ENCODE peak calls at places on chromosome 11, in eight cellular contexts. B is uterus, I is ovary, M is A549, G is NB4, U is IMR-90, W is right lobe of liver, Z is prostate gland. L is an unnamed sample.

GRCh38 chr11:103215812-103216211 is 106.6 kb downstream of the DYNC2H1 start:
- DNase-seq in I (no peak), B (no peak), Z (no peak), M (no peak), W (no peak), G (no peak), U (peak; percentile 41), L (no peak)

GRCh38 chr11:71568707-71569349 is 3.5 kb downstream of the KRTAP5-10 start:
- DNase-seq in U (no peak), G (no peak), B (no peak), Z (no peak), M (no peak), W (no peak), I (no peak), L (no peak)

GRCh38 chr11:70404244-70404643 is 5.9 kb downstream of the CTTN start:
- DNase-seq in Z (no peak), I (no peak), G (no peak), B (no peak), W (no peak), M (no peak), U (no peak), L (no peak)

GRCh38 chr11:83827520-83827919 is 541.4 kb upstream of the CCDC90B start:
- DNase-seq in G (no peak), B (no peak), M (no peak), W (no peak), U (peak; percentile 67), Z (no peak), I (no peak), L (no peak)

GRCh38 chr11:86244063-86244521 is 461 bp upstream of the EED start:
- DNase-seq in M (peak; percentile 93), B (peak; percentile 90), U (peak; percentile 84), Z (peak; percentile 80), G (peak; percentile 96), I (peak; percentile 86), W (peak; percentile 89), L (peak; percentile 85)

GRCh38 chr11:117218133-117218915 is 13.5 kb downstream of the PCSK7 start:
- DNase-seq in U (peak; percentile 57), I (peak; percentile 65), B (peak; percentile 85), G (no peak), Z (no peak), W (no peak), M (no peak), L (no peak)

GRCh38 chr11:72885853-72886252 is 71.6 kb downstream of the ATG16L2 start:
- DNase-seq in M (no peak), Z (no peak), U (no peak), B (no peak), G (no peak), W (no peak), I (no peak), L (no peak)

GRCh38 chr11:104462346-104462745 is 298.4 kb upstream of the PDGFD start:
- DNase-seq in G (peak; percentile 3), U (peak; percentile 81), B (no peak), M (no peak), I (peak; percentile 19), W (no peak), Z (no peak), L (no peak)

GRCh38 chr11:68093565-68093964 is 27.6 kb downstream of the CHKA start:
- DNase-seq in M (no peak), B (no peak), Z (no peak), W (no peak), G (no peak), I (no peak), U (no peak), L (no peak)

GRCh38 chr11:130037881-130038601 is 31.7 kb upstream of the APLP2 start:
- DNase-seq in W (no peak), B (no peak), Z (no peak), M (no peak), I (no peak), U (no peak), G (no peak), L (no peak)

GRCh38 chr11:130096823-130097222 is 27.1 kb downstream of the APLP2 start:
- DNase-seq in W (no peak), B (no peak), M (no peak), Z (no peak), G (no peak), U (no peak), I (no peak), L (no peak)

GRCh38 chr11:82858556-82859091 is 41.6 kb downstream of the PRCP start:
- DNase-seq in I (no peak), B (no peak), Z (no peak), M (no peak), W (no peak), G (no peak), U (peak; percentile 71), L (no peak)

GRCh38 chr11:47992959-47993820 is 12.8 kb downstream of the PTPRJ start:
- DNase-seq in U (peak; percentile 89), Z (no peak), B (no peak), I (no peak), G (peak; percentile 65), M (peak; percentile 72), W (no peak), L (peak; percentile 83)

GRCh38 chr11:64334764-64335741 is 5.0 kb upstream of the CCDC88B start:
- DNase-seq in M (peak; percentile 97), Z (no peak), I (no peak), U (peak; percentile 96), G (peak; percentile 97), B (no peak), W (no peak), L (peak; percentile 95)

GRCh38 chr11:86106916-86107315 is 38.0 kb upstream of the PICALM start:
- DNase-seq in W (no peak), Z (no peak), B (no peak), G (no peak), U (peak; percentile 75), I (no peak), M (no peak), L (no peak)

GRCh38 chr11:74010306-74010981 is 1.6 kb upstream of the UCP3 start:
- DNase-seq in Z (no peak), W (peak; percentile 19), U (no peak), I (no peak), G (no peak), B (no peak), M (no peak), L (no peak)

GRCh38 chr11:46321757-46322156 is 25.5 kb upstream of the DGKZ start:
- DNase-seq in G (peak; percentile 83), W (no peak), Z (no peak), I (no peak), B (no peak), U (no peak), M (no peak), L (no peak)

GRCh38 chr11:61028135-61028729 is 56.8 kb downstream of the CD6 start:
- DNase-seq in I (no peak), W (no peak), M (no peak), U (no peak), B (no peak), G (no peak), Z (no peak), L (no peak)

GRCh38 chr11:5380740-5381342 is 2.8 kb upstream of the OR51M1 start:
- DNase-seq in Z (peak; percentile 9), M (peak; percentile 36), I (no peak), U (peak; percentile 77), B (peak; percentile 15), G (peak; percentile 59), W (peak; percentile 58), L (peak; percentile 35)

GRCh38 chr11:94545641-94546470 is 2.1 kb downstream of the FUT4 start:
- DNase-seq in B (no peak), I (no peak), W (no peak), G (peak; percentile 74), U (no peak), M (no peak), Z (no peak), L (no peak)

DNA sequence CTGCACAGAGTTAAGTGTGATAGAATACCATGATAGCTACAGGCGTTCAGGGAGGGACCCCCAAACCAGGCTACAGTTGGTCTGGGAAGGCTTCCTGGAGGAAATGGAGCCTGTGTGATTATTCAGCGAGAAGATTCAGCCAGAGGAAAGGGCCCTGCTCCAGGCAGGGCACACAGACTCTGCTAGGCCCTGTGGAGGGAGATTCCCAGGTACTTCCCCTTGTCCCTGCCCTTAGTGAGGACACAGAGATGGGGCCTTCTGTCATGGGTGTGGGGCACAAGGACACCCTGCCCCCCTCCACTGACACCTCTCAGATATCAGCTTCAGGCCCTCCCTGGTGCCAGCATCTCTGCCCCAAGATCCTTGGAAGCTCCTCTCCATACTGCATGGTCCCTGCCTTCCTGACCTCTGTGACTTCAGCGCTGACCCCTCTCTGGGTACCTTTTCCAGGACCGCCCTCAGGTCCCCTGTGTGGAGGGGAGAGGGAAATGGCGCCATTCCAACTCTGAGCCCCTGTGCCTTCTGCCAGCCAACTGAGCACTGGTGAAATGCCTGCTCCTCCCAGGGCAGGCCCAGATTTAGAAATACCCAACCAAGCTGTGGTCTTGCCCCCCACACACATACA is 12.6 kb upstream of the POU2F3 start:
- DNase-seq in B (no peak), W (no peak), M (no peak), U (no peak), G (no peak), Z (no peak), I (no peak), L (no peak)
- TF ChIP-seq POLR2A in B (no peak), W (no peak), M (no peak), U (no peak), G (no peak), Z (no peak), I (no peak), L (no peak)

GRCh38 chr11:132037961-132038360 is 667.5 kb downstream of the NTM start:
- DNase-seq in M (no peak), U (no peak), B (no peak), W (no peak), G (no peak), Z (no peak), I (no peak), L (no peak)
- TF ChIP-seq POLR2A in M (no peak), U (no peak), B (no peak), W (no peak), G (no peak), Z (no peak), I (no peak), L (no peak)

GRCh38 chr11:19819148-19819547 is 106.5 kb downstream of the NAV2 start:
- DNase-seq in G (no peak), W (no peak), B (no peak), Z (no peak), U (no peak), I (no peak), M (no peak), L (no peak)
- TF ChIP-seq POLR2A in G (no peak), W (no peak), B (no peak), Z (no peak), U (no peak), I (no peak), M (no peak), L (no peak)

GRCh38 chr11:9616042-9616640 is 42.7 kb downstream of the WEE1 start:
- DNase-seq in G (no peak), B (no peak), M (no peak), Z (no peak), U (peak; percentile 59), I (no peak), W (no peak), L (no peak)

GRCh38 chr11:9615031-9615451 is 41.6 kb downstream of the WEE1 start:
- DNase-seq in M (no peak), B (no peak), U (peak; percentile 13), Z (no peak), W (no peak), G (peak; percentile 83), I (no peak), L (no peak)

GRCh38 chr11:9613118-9613829 is 39.8 kb downstream of the WEE1 start:
- DNase-seq in I (peak; percentile 93), W (peak; percentile 93), B (peak; percentile 94), Z (peak; percentile 93), U (peak; percentile 98), G (peak; percentile 91), M (peak; percentile 97), L (peak; percentile 97)

GRCh38 chr11:9616858-9617257 is 43.4 kb downstream of the WEE1 start:
- DNase-seq in G (no peak), I (no peak), M (no peak), B (no peak), W (no peak), U (peak; percentile 66), Z (no peak), L (no peak)

GRCh38 chr11:9613830-9614762 is 40.6 kb downstream of the WEE1 start:
- DNase-seq in U (peak; percentile 75), M (peak; percentile 84), Z (peak; percentile 84), I (peak; percentile 83), B (peak; percentile 79), W (peak; percentile 93), G (peak; percentile 91), L (peak; percentile 89)
- TF ChIP-seq POLR2A in U (no peak), M (peak; percentile 57), Z (peak; percentile 22), I (peak; percentile 33), B (peak; percentile 81), W (peak; percentile 76), G (peak; percentile 38), L (peak; percentile 51)

L was measured in H54.